ENCODE peak calls at places on chromosomes 11 and 22, in five cellular contexts. P is HL-60; U is lung; R is stimulated activated CD4-positive, alpha-beta T cell treated with anti-CD3 and anti-CD28 coated beads, Interleukin-12 subunit alpha, Interleukin-12 subunit beta, amount 100 ng/mL, for 4 hours; I is effector memory CD8-positive, alpha-beta T cell. D is an unnamed sample.

GRCh38 chr11:78737891-78738290 is 163.2 kb upstream of the NARS2 start:
- DNase-seq in P (no peak), U (no peak), R (no peak), I (no peak), D (no peak)

GRCh38 chr11:62402226-62402625 is 16.6 kb upstream of the SCGB1A1 start:
- DNase-seq in P (no peak), U (peak), R (peak), I (peak), D (peak)

GRCh38 chr11:77672276-77672675 is 34.7 kb upstream of the CLNS1A start:
- DNase-seq in P (no peak), U (no peak), R (no peak), I (no peak), D (no peak)

GRCh38 chr11:128029219-128029722 is 558.1 kb downstream of the ETS1 start:
- DNase-seq in P (no peak), U (no peak), R (no peak), I (no peak), D (no peak)

GRCh38 chr11:42175203-42175602 is 715.8 kb upstream of the LRRC4C start:
- DNase-seq in P (no peak), U (no peak), R (no peak), I (no peak), D (no peak)

GRCh38 chr11:125079151-125079877 is 16.2 kb downstream of the SLC37A2 start:
- DNase-seq in P (no peak), U (no peak), R (no peak), I (no peak), D (no peak)

GRCh38 chr11:72665911-72666472 is 8.2 kb downstream of the PDE2A start:
- DNase-seq in P (no peak), U (no peak), R (no peak), I (no peak), D (no peak)

GRCh38 chr11:120136356-120136755 is 1.6 kb downstream of the TRIM29 start:
- DNase-seq in P (no peak), U (peak), R (no peak), I (no peak), D (peak)

GRCh38 chr11:7281083-7281482 is 29.4 kb downstream of the SYT9 start:
- DNase-seq in P (no peak), U (no peak), R (no peak), I (no peak), D (no peak)

GRCh38 chr11:65801153-65801987 is 14.5 kb downstream of the OVOL1 start:
- DNase-seq in P (no peak), U (no peak), R (no peak), I (no peak), D (no peak)

GRCh38 chr11:119754656-119755350 is 25.8 kb upstream of the NECTIN1 start:
- DNase-seq in P (no peak), U (no peak), R (no peak), I (no peak), D (no peak)

GRCh38 chr11:78414321-78415051 is 3.1 kb downstream of the GAB2 start:
- DNase-seq in P (no peak), U (no peak), R (no peak), I (no peak), D (no peak)

GRCh38 chr11:96964661-96965060 is 574.8 kb downstream of the JRKL start:
- DNase-seq in P (no peak), U (no peak), R (no peak), I (no peak), D (no peak)

GRCh38 chr11:1780700-1781592 is 17.2 kb upstream of the CTSD start:
- DNase-seq in P (peak), U (no peak), R (no peak), I (no peak), D (no peak)

GRCh38 chr11:126704144-126704543 is 296.4 kb downstream of the KIRREL3 start:
- DNase-seq in P (no peak), U (no peak), R (no peak), I (no peak), D (no peak)

GRCh38 chr11:4636962-4637661 is at the start of gene OR51D1:
- DNase-seq in P (peak), U (peak), R (peak), I (peak), D (peak)

GRCh38 chr22:31068970-31069369 is 12.1 kb upstream of the SMTN start:
- DNase-seq in P (no peak), U (no peak), R (no peak), I (no peak), D (no peak)

GRCh38 chr11:48122656-48123055 is 94.0 kb upstream of the OR4B1 start:
- DNase-seq in P (no peak), U (no peak), R (no peak), I (no peak), D (no peak)

GRCh38 chr11:62842171-62842717 is 2.9 kb upstream of the WDR74 start:
- DNase-seq in P (no peak), U (no peak), R (peak), I (no peak), D (peak)

GRCh38 chr22:49210606-49211005 is 617.1 kb downstream of the BRD1 start:
- DNase-seq in P (no peak), U (no peak), R (no peak), I (no peak), D (no peak)

GRCh38 chr11:77884186-77884828 is 63.4 kb downstream of the AAMDC start:
- DNase-seq in P (no peak), U (no peak), R (no peak), I (no peak), D (no peak)

GRCh38 chr11:121295246-121296007 is 2.9 kb downstream of the SC5D start:
- DNase-seq in P (no peak), U (no peak), R (no peak), I (no peak), D (no peak)

GRCh38 chr22:44603774-44604173 is 98.2 kb upstream of the PRR5 start:
- DNase-seq in P (peak), U (no peak), R (no peak), I (no peak), D (no peak)

GRCh38 chr22:27317156-27317555 is 484.4 kb downstream of the MN1 start:
- DNase-seq in P (no peak), U (no peak), R (no peak), I (no peak), D (no peak)

GRCh38 chr11:36271794-36272409 is 17.3 kb downstream of the COMMD9 start:
- DNase-seq in P (no peak), U (no peak), R (no peak), I (no peak), D (peak)

GRCh38 chr22:36419177-36419911 is 31.6 kb upstream of the MYH9 start:
- DNase-seq in P (no peak), U (peak), R (no peak), I (no peak), D (peak)

GRCh38 chr22:27993774-27994350 is 74.8 kb upstream of the PITPNB start:
- DNase-seq in P (no peak), U (no peak), R (no peak), I (no peak), D (no peak)

D was measured in mucosa of gallbladder.